ENCODE peak calls at places on chromosomes 5 and 9, in nine cellular contexts. H is mesothelial cell of epicardium, Y is HFFc6, X is A673, E is foreskin fibroblast, N is body of pancreas, A is cardiac muscle cell, O is AG04449, M is transverse colon. T is an unnamed sample.

GRCh38 chr5:172801184-172801671 is 30.2 kb upstream of the DUSP1 start:
- DNase-seq in H (no peak), E (peak; percentile 90), M (no peak), X (no peak), A (no peak), O (peak; percentile 92), Y (peak; percentile 94), N (no peak), T (peak; percentile 94)

GRCh38 chr9:70540016-70540415 is 125.6 kb upstream of the KLF9 start:
- DNase-seq in M (no peak), O (no peak), X (no peak), H (no peak), E (no peak), Y (no peak), A (no peak), N (no peak), T (no peak)

GRCh38 chr5:149445739-149446369 is 66.8 kb upstream of the IL17B start:
- DNase-seq in E (peak; percentile 98), A (no peak), Y (peak; percentile 100), H (no peak), M (no peak), N (no peak), O (peak; percentile 97), X (peak; percentile 47), T (peak; percentile 90)

GRCh38 chr5:39072915-39073758 is 1.1 kb downstream of the RICTOR start:
- DNase-seq in M (peak; percentile 50), N (peak; percentile 37), X (peak; percentile 31), A (peak; percentile 50), E (peak; percentile 18), H (peak; percentile 70), Y (peak; percentile 10), O (no peak), T (peak; percentile 64)

GRCh38 chr9:123087359-123087888 is 54.0 kb downstream of the GPR21 start:
- DNase-seq in M (no peak), N (no peak), E (no peak), O (no peak), A (no peak), X (no peak), Y (no peak), H (no peak), T (no peak)

GRCh38 chr9:106307670-106308069 is 555.3 kb upstream of the ZNF462 start:
- DNase-seq in X (no peak), E (no peak), Y (no peak), H (no peak), O (no peak), N (no peak), A (no peak), M (no peak), T (peak; percentile 13)

GRCh38 chr9:127987103-127987614 is 6.4 kb upstream of the EEIG1 start:
- DNase-seq in A (no peak), E (no peak), Y (peak; percentile 75), N (peak; percentile 94), M (no peak), H (no peak), X (no peak), O (no peak), T (peak; percentile 73)

GRCh38 chr5:40124367-40124766 is 555.3 kb upstream of the PTGER4 start:
- DNase-seq in E (no peak), A (no peak), X (peak; percentile 17), N (no peak), O (no peak), Y (no peak), M (no peak), H (no peak), T (peak; percentile 33)

GRCh38 chr5:56129288-56129687 is 103.8 kb downstream of the ANKRD55 start:
- DNase-seq in H (no peak), O (no peak), A (no peak), Y (no peak), N (no peak), X (no peak), M (no peak), E (no peak), T (peak; percentile 34)

GRCh38 chr5:104297076-104297475 is 734.5 kb upstream of the NUDT12 start:
- DNase-seq in A (no peak), O (peak; percentile 46), H (no peak), M (no peak), N (no peak), E (no peak), Y (no peak), X (peak; percentile 21), T (no peak)

GRCh38 chr5:61167382-61167781 is 5.1 kb upstream of the SMIM15 start:
- DNase-seq in E (peak; percentile 48), M (peak; percentile 28), O (no peak), N (peak; percentile 41), H (no peak), A (no peak), X (peak; percentile 63), Y (no peak), T (peak; percentile 54)

GRCh38 chr5:56506586-56506985 is 273.5 kb upstream of the ANKRD55 start:
- DNase-seq in H (no peak), A (no peak), N (no peak), X (no peak), E (peak; percentile 10), Y (peak; percentile 9), O (no peak), M (no peak), T (no peak)

GRCh38 chr5:154243736-154244135 is 53.2 kb downstream of the GALNT10 start:
- DNase-seq in X (no peak), Y (peak; percentile 51), N (no peak), M (no peak), H (no peak), A (no peak), E (no peak), O (peak; percentile 40), T (no peak)

GRCh38 chr5:173196133-173196952 is 38.7 kb downstream of the NKX2-5 start:
- DNase-seq in E (no peak), A (peak; percentile 91), M (no peak), O (no peak), N (no peak), X (no peak), Y (no peak), H (no peak), T (no peak)

GRCh38 chr5:68476854-68477253 is 261.3 kb downstream of the PIK3R1 start:
- DNase-seq in E (no peak), Y (no peak), X (no peak), M (no peak), N (no peak), O (no peak), A (no peak), H (no peak), T (no peak)

GRCh38 chr9:94799578-94800264 is 73.2 kb downstream of the AOPEP start:
- DNase-seq in H (no peak), M (no peak), N (no peak), Y (no peak), O (no peak), X (peak; percentile 18), A (no peak), E (no peak), T (peak; percentile 58)

GRCh38 chr5:137734962-137735530 is 843 bp downstream of the KLHL3 start:
- DNase-seq in X (no peak), H (no peak), N (no peak), A (peak; percentile 55), O (no peak), Y (no peak), M (peak; percentile 34), E (no peak), T (no peak)

GRCh38 chr5:144121577-144121976 is 48.9 kb downstream of the YIPF5 start:
- DNase-seq in A (no peak), N (no peak), M (no peak), O (no peak), E (peak; percentile 14), Y (no peak), H (no peak), X (no peak), T (no peak)

GRCh38 chr9:80699551-80699998 is 989.8 kb downstream of the TLE1 start:
- DNase-seq in Y (no peak), X (peak; percentile 94), N (no peak), H (no peak), E (peak; percentile 73), M (no peak), O (peak; percentile 37), A (peak; percentile 7), T (peak; percentile 47)

GRCh38 chr5:148864113-148864841 is 37.9 kb downstream of the ADRB2 start:
- DNase-seq in N (no peak), H (no peak), M (no peak), O (no peak), Y (peak; percentile 23), E (no peak), A (peak; percentile 51), X (no peak), T (no peak)

GRCh38 chr5:120093178-120093577 is 370.9 kb upstream of the PRR16 start:
- DNase-seq in E (no peak), Y (no peak), H (no peak), N (no peak), M (no peak), A (no peak), O (no peak), X (no peak), T (peak; percentile 14)

GRCh38 chr9:16248816-16249215 is 621.7 kb downstream of the BNC2 start:
- DNase-seq in X (no peak), A (no peak), Y (no peak), M (no peak), E (no peak), H (no peak), O (no peak), N (no peak), T (no peak)

GRCh38 chr9:78904686-78905085 is 607.8 kb downstream of the PSAT1 start:
- DNase-seq in N (no peak), H (no peak), E (no peak), Y (no peak), M (no peak), O (no peak), A (no peak), X (no peak), T (no peak)
- TF ChIP-seq CTCF in N (no peak), H (no peak), E (no peak), Y (no peak), M (no peak), O (no peak), A (no peak), X (no peak), T (no peak)

GRCh38 chr5:158756873-158757272 is 342.8 kb downstream of the EBF1 start:
- DNase-seq in A (no peak), H (no peak), O (no peak), N (no peak), Y (no peak), X (no peak), E (no peak), M (no peak), T (no peak)
- TF ChIP-seq CTCF in A (no peak), H (no peak), O (peak; percentile 2), N (no peak), Y (no peak), X (no peak), E (no peak), M (no peak), T (no peak)

DNA sequence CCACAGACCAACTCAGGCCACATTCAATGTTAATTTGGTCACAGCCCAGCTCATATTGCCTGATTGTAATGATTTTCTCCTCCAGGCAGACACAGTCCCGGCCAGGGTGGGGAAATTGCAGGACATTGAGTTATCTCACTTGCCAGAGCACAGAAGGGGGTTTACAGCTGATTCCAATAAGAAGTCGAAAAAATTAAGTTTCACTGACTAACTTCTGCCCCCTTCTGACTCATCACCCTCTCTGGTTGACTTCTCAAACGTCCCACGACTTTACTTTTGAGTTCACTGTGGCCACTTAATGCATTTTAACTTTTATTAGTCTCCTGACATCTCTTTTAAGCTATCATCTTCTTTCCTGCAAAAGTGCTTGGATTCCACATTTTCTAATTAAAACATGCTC is 321.4 kb upstream of the WWC1 start:
- DNase-seq in M (no peak), Y (peak; percentile 25), O (no peak), E (no peak), X (peak; percentile 66), A (no peak), N (no peak), H (no peak), T (peak; percentile 31)
- TF ChIP-seq CTCF in M (no peak), Y (peak; percentile 27), O (no peak), E (peak; percentile 12), X (peak; percentile 46), A (no peak), N (no peak), H (no peak), T (peak; percentile 6)

GRCh38 chr9:111896942-111897830 is 572 bp downstream of the UGCG start:
- DNase-seq in H (peak; percentile 56), N (no peak), E (peak; percentile 58), Y (peak; percentile 15), M (peak; percentile 62), X (peak; percentile 42), A (peak; percentile 55), O (no peak), T (peak; percentile 52)
- TF ChIP-seq CTCF in H (no peak), N (peak; percentile 27), E (peak; percentile 2), Y (peak; percentile 43), M (no peak), X (peak; percentile 25), A (peak; percentile 22), O (no peak), T (peak; percentile 17)

T was measured in MCF 10A.